ENCODE peak calls at places on chromosomes 13 and 19, in seven cellular contexts. Q is foreskin fibroblast, Y is GM12865, W is MCF 10A, T is omental fat pad, S is GM20000, M is HFFc6. X is an unnamed sample.

GRCh38 chr13:22877421-22877820 is 303.4 kb upstream of the SGCG start:
- DNase-seq in Q (no peak), Y (no peak), W (no peak), T (no peak), S (no peak), M (no peak), X (no peak)

GRCh38 chr13:49098198-49098597 is 121.9 kb upstream of the MLNR start:
- DNase-seq in Q (peak), Y (no peak), W (peak), T (no peak), S (no peak), M (peak), X (peak)

GRCh38 chr13:29861694-29862110 is 11.3 kb upstream of the UBL3 start:
- DNase-seq in Q (peak), Y (no peak), W (peak), T (no peak), S (no peak), M (peak), X (peak)

GRCh38 chr19:6750062-6750461 is 10.6 kb downstream of the TRIP10 start:
- DNase-seq in Q (no peak), Y (no peak), W (no peak), T (no peak), S (no peak), M (no peak), X (no peak)

GRCh38 chr13:89969996-89970709 is 1377.3 kb upstream of the MIR17HG start:
- DNase-seq in Q (no peak), Y (no peak), W (no peak), T (no peak), S (no peak), M (no peak), X (no peak)

GRCh38 chr13:33323766-33324525 is 38.4 kb upstream of the STARD13 start:
- DNase-seq in Q (peak), Y (no peak), W (no peak), T (no peak), S (no peak), M (no peak), X (no peak)

GRCh38 chr13:41008349-41008980 is 10.7 kb downstream of the ELF1 start:
- DNase-seq in Q (peak), Y (peak), W (peak), T (no peak), S (no peak), M (peak), X (peak)

GRCh38 chr13:101706651-101707050 is 254.2 kb downstream of the ITGBL1 start:
- DNase-seq in Q (peak), Y (no peak), W (peak), T (no peak), S (no peak), M (peak), X (peak)

GRCh38 chr19:14089412-14089661 is 1.2 kb downstream of the SAMD1 start:
- DNase-seq in Q (no peak), Y (peak), W (no peak), T (no peak), S (peak), M (no peak), X (no peak)
- TF ChIP-seq CTCF in Q (no peak), Y (no peak), W (no peak), T (no peak), S (no peak), M (peak), X (no peak)

DNA sequence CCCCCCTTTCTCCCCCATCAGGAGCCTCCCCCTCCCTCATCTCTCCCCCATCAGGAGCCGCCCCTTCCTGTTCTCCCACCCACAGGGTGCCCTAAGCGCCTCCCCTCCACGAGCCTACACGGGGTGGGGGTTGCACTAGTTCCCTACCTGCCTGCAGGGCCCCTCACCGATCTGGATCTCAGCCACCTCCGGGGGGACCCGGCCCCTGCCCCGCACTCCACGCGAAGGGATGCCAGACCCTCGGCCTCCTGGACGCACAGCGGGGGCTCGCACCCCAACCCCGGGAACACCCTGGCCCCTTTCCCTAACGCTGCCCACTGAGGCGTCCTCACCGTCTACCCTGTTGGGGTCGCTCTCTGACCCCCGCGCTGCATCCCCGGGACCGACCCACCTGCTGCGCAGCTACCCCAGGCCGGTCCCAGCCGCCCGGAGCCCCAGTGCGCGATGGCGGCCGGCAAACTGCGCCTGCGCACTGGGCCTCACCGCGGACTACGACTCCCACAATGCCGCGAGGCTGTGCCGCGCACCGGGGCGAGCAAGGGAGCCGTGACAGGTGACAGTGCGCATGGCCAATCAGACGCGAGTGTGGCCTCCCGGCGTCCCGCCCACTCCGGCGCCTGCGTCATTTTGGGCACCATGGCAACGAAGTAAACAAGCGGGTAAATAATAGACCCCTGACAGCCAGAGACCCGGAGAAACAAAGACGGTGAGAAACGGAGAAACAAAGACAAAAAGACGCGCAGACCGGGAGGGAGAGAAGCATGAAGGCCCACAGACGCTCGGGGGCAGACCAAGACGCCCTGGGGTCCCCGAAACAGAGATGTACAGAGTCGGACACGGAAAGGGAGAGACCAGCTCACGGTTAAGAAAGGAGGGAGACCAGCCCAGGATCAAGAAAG is at the start of gene ZSCAN18:
- DNase-seq in Q (peak), Y (peak), W (no peak), T (peak), S (peak), M (peak), X (peak)
- TF ChIP-seq CTCF in Q (no peak), Y (no peak), W (no peak), T (no peak), S (no peak), M (no peak), X (no peak)

GRCh38 chr13:94433055-94433947 is 46.2 kb downstream of the DCT start:
- DNase-seq in Q (no peak), Y (peak), W (no peak), T (no peak), S (peak), M (no peak), X (no peak)
- TF ChIP-seq CTCF in Q (no peak), Y (no peak), W (no peak), T (no peak), S (no peak), M (no peak), X (no peak)

GRCh38 chr13:26074706-26075105 is 22.9 kb upstream of the SHISA2 start:
- DNase-seq in Q (no peak), Y (no peak), W (peak), T (no peak), S (no peak), M (no peak), X (no peak)
- TF ChIP-seq CTCF in Q (no peak), Y (no peak), W (peak), T (no peak), S (no peak), M (no peak), X (no peak)

DNA sequence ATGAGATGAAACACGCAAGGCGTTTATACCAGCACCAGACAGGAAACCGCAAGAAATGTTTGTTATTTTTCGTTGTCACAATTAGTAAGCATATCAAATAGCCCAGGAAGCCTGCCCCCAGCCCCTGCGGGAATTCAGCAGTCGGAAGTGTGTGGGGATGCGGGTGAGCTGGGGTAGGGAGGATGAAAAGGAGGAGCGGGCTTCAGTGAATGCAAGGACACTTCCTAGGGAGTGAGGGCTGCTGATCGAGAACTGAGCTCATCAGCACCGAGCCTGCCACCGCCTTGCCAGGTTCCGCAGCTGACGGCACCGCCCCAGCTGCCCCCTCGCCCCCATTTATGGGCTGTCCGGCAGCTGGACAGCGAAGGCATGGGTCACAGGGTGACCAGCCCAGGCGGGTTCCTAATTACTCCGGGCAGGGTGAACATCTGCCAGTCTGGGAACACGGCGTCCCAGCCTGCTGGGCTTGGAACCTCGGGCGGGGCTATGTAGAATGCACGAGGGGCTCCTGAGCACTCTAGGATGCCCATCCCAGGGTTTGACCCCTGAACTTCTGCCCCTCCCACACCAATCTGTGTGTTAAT is 1.6 kb upstream of the BEST2 start:
- DNase-seq in Q (no peak), Y (no peak), W (peak), T (no peak), S (no peak), M (peak), X (no peak)
- TF ChIP-seq CTCF in Q (no peak), Y (no peak), W (no peak), T (no peak), S (no peak), M (no peak), X (no peak)

GRCh38 chr13:99421758-99422555 is 79.3 kb upstream of the TM9SF2 start:
- DNase-seq in Q (no peak), Y (peak), W (no peak), T (no peak), S (no peak), M (no peak), X (no peak)
- TF ChIP-seq CTCF in Q (no peak), Y (no peak), W (no peak), T (no peak), S (no peak), M (no peak), X (no peak)

GRCh38 chr19:1945899-1946298 is 4.9 kb downstream of the CSNK1G2 start:
- DNase-seq in Q (no peak), Y (no peak), W (peak), T (no peak), S (peak), M (no peak), X (no peak)
- TF ChIP-seq CTCF in Q (peak), Y (peak), W (peak), T (no peak), S (no peak), M (peak), X (peak)